ENCODE peak calls at places on chromosomes 1 and 21, in nine cellular contexts. One of them, this sample, is unnamed.

GRCh38 chr1:109761227-109762038 is 2.3 kb downstream of the EPS8L3 start:
- DNase-seq in endothelial cell: no peak
- DNase-seq in GM13976: no peak
- DNase-seq in WERI-Rb-1: peak; percentile 86
- DNase-seq in HS-5: no peak
- DNase-seq in stomach: peak; percentile 22
- DNase-seq in NCI-H1092 treated with DMSO at 0.1 percent for 48 hours: no peak
- DNase-seq in GM12891: no peak
- DNase-seq in OCI-LY7: no peak
- DNase-seq in this sample: no peak

GRCh38 chr1:33361553-33362262 is 40.8 kb upstream of the A3GALT2 start:
- DNase-seq in endothelial cell: peak; percentile 54
- DNase-seq in GM13976: no peak
- DNase-seq in WERI-Rb-1: peak; percentile 55
- DNase-seq in HS-5: no peak
- DNase-seq in stomach: no peak
- DNase-seq in NCI-H1092 treated with DMSO at 0.1 percent for 48 hours: peak; percentile 21
- DNase-seq in GM12891: no peak
- DNase-seq in OCI-LY7: no peak
- DNase-seq in this sample: no peak

GRCh38 chr1:61491497-61491896 is 233.4 kb downstream of the TM2D1 start:
- DNase-seq in endothelial cell: no peak
- DNase-seq in GM13976: no peak
- DNase-seq in WERI-Rb-1: no peak
- DNase-seq in HS-5: no peak
- DNase-seq in stomach: no peak
- DNase-seq in NCI-H1092 treated with DMSO at 0.1 percent for 48 hours: no peak
- DNase-seq in GM12891: no peak
- DNase-seq in OCI-LY7: no peak
- DNase-seq in this sample: no peak

GRCh38 chr1:206890125-206890637 is 7.1 kb upstream of the IL24 start:
- DNase-seq in endothelial cell: no peak
- DNase-seq in GM13976: no peak
- DNase-seq in WERI-Rb-1: no peak
- DNase-seq in HS-5: peak; percentile 82
- DNase-seq in stomach: no peak
- DNase-seq in NCI-H1092 treated with DMSO at 0.1 percent for 48 hours: no peak
- DNase-seq in GM12891: no peak
- DNase-seq in OCI-LY7: no peak
- DNase-seq in this sample: no peak

GRCh38 chr1:239545466-239545865 is 159.1 kb downstream of the CHRM3 start:
- DNase-seq in endothelial cell: no peak
- DNase-seq in GM13976: no peak
- DNase-seq in WERI-Rb-1: no peak
- DNase-seq in HS-5: peak; percentile 64
- DNase-seq in stomach: no peak
- DNase-seq in NCI-H1092 treated with DMSO at 0.1 percent for 48 hours: no peak
- DNase-seq in GM12891: no peak
- DNase-seq in OCI-LY7: no peak
- DNase-seq in this sample: no peak

GRCh38 chr1:11927866-11928592 is 1.8 kb upstream of the KIAA2013 start:
- DNase-seq in endothelial cell: no peak
- DNase-seq in GM13976: no peak
- DNase-seq in WERI-Rb-1: no peak
- DNase-seq in HS-5: no peak
- DNase-seq in stomach: no peak
- DNase-seq in NCI-H1092 treated with DMSO at 0.1 percent for 48 hours: no peak
- DNase-seq in GM12891: no peak
- DNase-seq in OCI-LY7: no peak
- DNase-seq in this sample: no peak

GRCh38 chr1:212618466-212619210 is 10.1 kb downstream of the ATF3 start:
- DNase-seq in endothelial cell: no peak
- DNase-seq in GM13976: no peak
- DNase-seq in WERI-Rb-1: peak; percentile 53
- DNase-seq in HS-5: no peak
- DNase-seq in stomach: no peak
- DNase-seq in NCI-H1092 treated with DMSO at 0.1 percent for 48 hours: no peak
- DNase-seq in GM12891: no peak
- DNase-seq in OCI-LY7: no peak
- DNase-seq in this sample: no peak

GRCh38 chr1:22420456-22421053 is 31.1 kb upstream of the ZBTB40 start:
- DNase-seq in endothelial cell: peak; percentile 91
- DNase-seq in GM13976: peak; percentile 83
- DNase-seq in WERI-Rb-1: peak; percentile 91
- DNase-seq in HS-5: no peak
- DNase-seq in stomach: peak; percentile 88
- DNase-seq in NCI-H1092 treated with DMSO at 0.1 percent for 48 hours: peak; percentile 92
- DNase-seq in GM12891: peak; percentile 49
- DNase-seq in OCI-LY7: peak; percentile 67
- DNase-seq in this sample: peak; percentile 93

GRCh38 chr1:242318140-242318539 is 206.4 kb downstream of the PLD5 start:
- DNase-seq in endothelial cell: no peak
- DNase-seq in GM13976: no peak
- DNase-seq in WERI-Rb-1: no peak
- DNase-seq in HS-5: no peak
- DNase-seq in stomach: no peak
- DNase-seq in NCI-H1092 treated with DMSO at 0.1 percent for 48 hours: no peak
- DNase-seq in GM12891: no peak
- DNase-seq in OCI-LY7: no peak
- DNase-seq in this sample: peak; percentile 40

GRCh38 chr1:182917386-182917785 is 35.6 kb downstream of the SHCBP1L start:
- DNase-seq in endothelial cell: no peak
- DNase-seq in GM13976: no peak
- DNase-seq in WERI-Rb-1: no peak
- DNase-seq in HS-5: no peak
- DNase-seq in stomach: no peak
- DNase-seq in NCI-H1092 treated with DMSO at 0.1 percent for 48 hours: no peak
- DNase-seq in GM12891: no peak
- DNase-seq in OCI-LY7: peak; percentile 64
- DNase-seq in this sample: no peak

GRCh38 chr21:42112223-42112622 is 41.1 kb downstream of the UMODL1 start:
- DNase-seq in endothelial cell: no peak
- DNase-seq in GM13976: no peak
- DNase-seq in WERI-Rb-1: no peak
- DNase-seq in HS-5: no peak
- DNase-seq in stomach: no peak
- DNase-seq in NCI-H1092 treated with DMSO at 0.1 percent for 48 hours: no peak
- DNase-seq in GM12891: no peak
- DNase-seq in OCI-LY7: peak; percentile 48
- DNase-seq in this sample: no peak

GRCh38 chr21:44932366-44933181 is 7.3 kb upstream of the SLX9 start:
- DNase-seq in endothelial cell: peak; percentile 66
- DNase-seq in GM13976: peak; percentile 89
- DNase-seq in WERI-Rb-1: peak; percentile 61
- DNase-seq in HS-5: no peak
- DNase-seq in stomach: no peak
- DNase-seq in NCI-H1092 treated with DMSO at 0.1 percent for 48 hours: no peak
- DNase-seq in GM12891: peak; percentile 69
- DNase-seq in OCI-LY7: peak; percentile 42
- DNase-seq in this sample: no peak

GRCh38 chr1:207309775-207310273 is 11.7 kb upstream of the CD55 start:
- DNase-seq in endothelial cell: no peak
- DNase-seq in GM13976: peak; percentile 38
- DNase-seq in WERI-Rb-1: peak; percentile 50
- DNase-seq in HS-5: peak; percentile 72
- DNase-seq in stomach: no peak
- DNase-seq in NCI-H1092 treated with DMSO at 0.1 percent for 48 hours: no peak
- DNase-seq in GM12891: no peak
- DNase-seq in OCI-LY7: peak; percentile 73
- DNase-seq in this sample: no peak

This sample was measured in H9.